ENCODE peak calls at places on chromosomes 12 and 14, in seven cellular contexts. One of them, this sample, is unnamed.

GRCh38 chr14:78982551-78982950 is 812.4 kb downstream of the NRXN3 start:
- DNase-seq in HCT116: no peak
- DNase-seq in HepG2: no peak
- DNase-seq in SK-N-SH: no peak
- DNase-seq in GM12878: no peak
- DNase-seq in H1: no peak
- DNase-seq in K562: no peak
- DNase-seq in this sample: no peak

GRCh38 chr12:50186667-50187066 is 19.5 kb upstream of the CERS5 start:
- DNase-seq in HepG2: no peak
- DNase-seq in GM12878: no peak
- DNase-seq in HCT116: no peak
- DNase-seq in SK-N-SH: no peak
- DNase-seq in K562: no peak
- DNase-seq in H1: no peak
- DNase-seq in this sample: no peak

GRCh38 chr14:56131004-56131864 is 13.0 kb downstream of the PELI2 start:
- DNase-seq in HCT116: no peak
- DNase-seq in H1: no peak
- DNase-seq in HepG2: no peak
- DNase-seq in K562: no peak
- DNase-seq in SK-N-SH: no peak
- DNase-seq in GM12878: no peak
- DNase-seq in this sample: no peak

GRCh38 chr12:131327521-131328488 is 374.1 kb downstream of the ADGRD1 start:
- DNase-seq in GM12878: no peak
- DNase-seq in H1: no peak
- DNase-seq in HCT116: no peak
- DNase-seq in HepG2: no peak
- DNase-seq in SK-N-SH: peak
- DNase-seq in K562: no peak
- DNase-seq in this sample: no peak

GRCh38 chr12:116690016-116690709 is 47.7 kb downstream of the SPRING1 start:
- DNase-seq in SK-N-SH: peak
- DNase-seq in HCT116: no peak
- DNase-seq in K562: no peak
- DNase-seq in H1: no peak
- DNase-seq in HepG2: no peak
- DNase-seq in GM12878: no peak
- DNase-seq in this sample: no peak

GRCh38 chr12:12461281-12461922 is 101.3 kb downstream of the DUSP16 start:
- DNase-seq in HCT116: no peak
- DNase-seq in SK-N-SH: no peak
- DNase-seq in GM12878: no peak
- DNase-seq in HepG2: no peak
- DNase-seq in K562: no peak
- DNase-seq in H1: no peak
- DNase-seq in this sample: no peak

GRCh38 chr12:98738002-98738401 is 92.9 kb downstream of the APAF1 start:
- DNase-seq in K562: no peak
- DNase-seq in HCT116: no peak
- DNase-seq in H1: no peak
- DNase-seq in SK-N-SH: no peak
- DNase-seq in HepG2: no peak
- DNase-seq in GM12878: no peak
- DNase-seq in this sample: no peak

GRCh38 chr12:117188961-117189724 is 1.1 kb downstream of the FBXO21 start:
- DNase-seq in K562: no peak
- DNase-seq in HCT116: no peak
- DNase-seq in SK-N-SH: no peak
- DNase-seq in H1: no peak
- DNase-seq in GM12878: no peak
- DNase-seq in HepG2: no peak
- DNase-seq in this sample: no peak

GRCh38 chr12:106171117-106171750 is 32.5 kb upstream of the NUAK1 start:
- DNase-seq in H1: no peak
- DNase-seq in GM12878: no peak
- DNase-seq in SK-N-SH: no peak
- DNase-seq in HepG2: no peak
- DNase-seq in K562: no peak
- DNase-seq in HCT116: no peak
- DNase-seq in this sample: no peak

GRCh38 chr12:97748298-97748697 is 285.7 kb downstream of the RMST start:
- DNase-seq in GM12878: no peak
- DNase-seq in H1: no peak
- DNase-seq in K562: no peak
- DNase-seq in HCT116: no peak
- DNase-seq in HepG2: no peak
- DNase-seq in SK-N-SH: no peak
- DNase-seq in this sample: no peak

GRCh38 chr14:95424533-95424932 is 91.9 kb downstream of the SYNE3 start:
- DNase-seq in K562: no peak
- DNase-seq in HepG2: no peak
- DNase-seq in H1: no peak
- DNase-seq in HCT116: no peak
- DNase-seq in SK-N-SH: no peak
- DNase-seq in GM12878: no peak
- DNase-seq in this sample: no peak

GRCh38 chr14:104171948-104172347 is 33.6 kb downstream of the KIF26A start:
- DNase-seq in K562: no peak
- DNase-seq in HCT116: no peak
- DNase-seq in SK-N-SH: no peak
- DNase-seq in HepG2: no peak
- DNase-seq in H1: no peak
- DNase-seq in GM12878: no peak
- DNase-seq in this sample: no peak

GRCh38 chr14:22973217-22974032 is 8.9 kb downstream of the AJUBA start:
- DNase-seq in HCT116: no peak
- DNase-seq in H1: no peak
- DNase-seq in SK-N-SH: peak
- DNase-seq in HepG2: peak
- DNase-seq in K562: peak
- DNase-seq in GM12878: no peak
- DNase-seq in this sample: peak

GRCh38 chr12:2183556-2184541 is 131.1 kb downstream of the CACNA1C start:
- DNase-seq in K562: no peak
- DNase-seq in HCT116: no peak
- DNase-seq in SK-N-SH: peak
- DNase-seq in H1: no peak
- DNase-seq in GM12878: no peak
- DNase-seq in HepG2: peak
- DNase-seq in this sample: no peak

GRCh38 chr12:66149702-66150398 is 19.3 kb upstream of the LLPH start:
- DNase-seq in GM12878: no peak
- DNase-seq in SK-N-SH: no peak
- DNase-seq in H1: no peak
- DNase-seq in K562: peak
- DNase-seq in HCT116: no peak
- DNase-seq in HepG2: no peak
- DNase-seq in this sample: peak

GRCh38 chr12:66141299-66141698 is 10.7 kb upstream of the LLPH start:
- DNase-seq in SK-N-SH: no peak
- DNase-seq in H1: no peak
- DNase-seq in GM12878: no peak
- DNase-seq in HepG2: no peak
- DNase-seq in HCT116: no peak
- DNase-seq in K562: no peak
- DNase-seq in this sample: no peak

GRCh38 chr12:66140726-66141125 is 10.2 kb upstream of the LLPH start:
- DNase-seq in H1: no peak
- DNase-seq in HCT116: no peak
- DNase-seq in HepG2: no peak
- DNase-seq in K562: no peak
- DNase-seq in SK-N-SH: no peak
- DNase-seq in GM12878: no peak
- DNase-seq in this sample: no peak

GRCh38 chr12:66143868-66144267 is 13.3 kb upstream of the LLPH start:
- DNase-seq in H1: no peak
- DNase-seq in K562: no peak
- DNase-seq in HCT116: no peak
- DNase-seq in SK-N-SH: no peak
- DNase-seq in GM12878: no peak
- DNase-seq in HepG2: no peak
- DNase-seq in this sample: no peak

DNA sequence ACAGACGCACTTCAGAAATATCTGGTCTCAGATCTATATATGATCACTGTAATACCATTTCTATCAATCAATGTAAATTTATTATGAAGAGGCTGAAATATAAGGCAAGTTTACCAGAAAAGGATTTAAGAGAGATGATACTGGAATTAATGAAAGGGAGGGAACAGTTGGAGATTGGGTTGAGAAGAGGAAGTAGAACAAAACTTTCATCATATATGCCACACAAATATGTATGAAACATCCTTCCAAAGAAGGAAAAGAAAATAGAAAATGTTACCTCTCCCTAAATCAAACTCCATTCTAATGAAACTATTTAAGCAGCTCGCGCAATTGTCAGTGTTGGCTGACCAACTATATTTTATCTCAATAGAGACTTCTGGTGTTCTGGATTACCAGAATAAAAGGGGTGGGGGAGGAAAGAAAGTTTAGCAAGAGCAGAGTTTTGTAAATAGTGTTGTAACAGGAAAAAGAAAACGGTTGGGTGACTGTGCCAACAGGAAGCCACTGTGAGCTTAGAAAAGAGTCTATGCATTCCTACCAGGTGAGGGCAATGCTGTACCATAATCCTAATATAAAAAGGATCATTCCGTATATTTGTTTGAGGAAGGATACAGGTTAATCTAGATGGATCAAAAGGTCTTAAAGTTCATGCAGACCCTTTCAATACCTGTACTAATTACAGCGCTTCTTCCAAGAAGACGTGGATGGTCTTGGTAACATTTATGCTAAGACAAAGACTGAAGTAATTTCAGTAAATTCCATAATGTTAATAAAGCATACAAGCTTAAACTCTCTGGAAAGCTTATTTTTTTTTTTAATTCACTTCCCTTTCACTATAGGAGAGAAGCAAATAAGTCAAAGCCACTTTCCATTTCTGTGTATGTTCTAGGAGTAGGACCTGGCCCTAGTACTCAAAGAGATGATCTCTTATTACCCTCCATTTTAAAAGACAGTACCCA is 14.5 kb upstream of the LLPH start:
- DNase-seq in HCT116: peak
- DNase-seq in K562: peak
- DNase-seq in H1: no peak
- DNase-seq in GM12878: no peak
- DNase-seq in HepG2: peak
- DNase-seq in SK-N-SH: peak
- DNase-seq in this sample: peak
- TF ChIP-seq JUND in HCT116: no peak
- TF ChIP-seq JUND in K562: no peak
- TF ChIP-seq JUND in H1: no peak
- TF ChIP-seq JUND in GM12878: no peak
- TF ChIP-seq JUND in HepG2: no peak
- TF ChIP-seq JUND in SK-N-SH: no peak
- TF ChIP-seq JUND in this sample: no peak

GRCh38 chr12:5013206-5013830 is 30.4 kb upstream of the KCNA5 start:
- DNase-seq in HCT116: no peak
- DNase-seq in GM12878: no peak
- DNase-seq in HepG2: no peak
- DNase-seq in K562: no peak
- DNase-seq in SK-N-SH: no peak
- DNase-seq in H1: no peak
- DNase-seq in this sample: no peak
- TF ChIP-seq JUND in HCT116: no peak
- TF ChIP-seq JUND in GM12878: no peak
- TF ChIP-seq JUND in HepG2: no peak
- TF ChIP-seq JUND in K562: no peak
- TF ChIP-seq JUND in SK-N-SH: no peak
- TF ChIP-seq JUND in H1: no peak
- TF ChIP-seq JUND in this sample: no peak

GRCh38 chr14:102630405-102630804 is 38.0 kb downstream of the RCOR1 start:
- DNase-seq in GM12878: no peak
- DNase-seq in HepG2: no peak
- DNase-seq in K562: no peak
- DNase-seq in HCT116: no peak
- DNase-seq in SK-N-SH: no peak
- DNase-seq in H1: no peak
- DNase-seq in this sample: no peak

GRCh38 chr14:102625564-102626296 is 33.3 kb downstream of the RCOR1 start:
- DNase-seq in K562: no peak
- DNase-seq in HepG2: no peak
- DNase-seq in GM12878: no peak
- DNase-seq in SK-N-SH: no peak
- DNase-seq in H1: no peak
- DNase-seq in HCT116: no peak
- DNase-seq in this sample: no peak

GRCh38 chr14:102626530-102626929 is 34.1 kb downstream of the RCOR1 start:
- DNase-seq in GM12878: no peak
- DNase-seq in HepG2: no peak
- DNase-seq in K562: no peak
- DNase-seq in H1: no peak
- DNase-seq in SK-N-SH: no peak
- DNase-seq in HCT116: no peak
- DNase-seq in this sample: no peak

GRCh38 chr14:102629700-102630365 is 37.4 kb downstream of the RCOR1 start:
- DNase-seq in HepG2: no peak
- DNase-seq in K562: no peak
- DNase-seq in H1: no peak
- DNase-seq in GM12878: no peak
- DNase-seq in SK-N-SH: no peak
- DNase-seq in HCT116: no peak
- DNase-seq in this sample: no peak

GRCh38 chr14:102629011-102629444 is 36.6 kb downstream of the RCOR1 start:
- DNase-seq in GM12878: no peak
- DNase-seq in SK-N-SH: no peak
- DNase-seq in K562: peak
- DNase-seq in HepG2: no peak
- DNase-seq in H1: no peak
- DNase-seq in HCT116: no peak
- DNase-seq in this sample: no peak
- TF ChIP-seq JUND in GM12878: no peak
- TF ChIP-seq JUND in SK-N-SH: no peak
- TF ChIP-seq JUND in K562: no peak
- TF ChIP-seq JUND in HepG2: no peak
- TF ChIP-seq JUND in H1: no peak
- TF ChIP-seq JUND in HCT116: no peak
- TF ChIP-seq JUND in this sample: no peak

GRCh38 chr14:75487155-75487671 is 35.1 kb upstream of the BATF start:
- DNase-seq in H1: no peak
- DNase-seq in K562: no peak
- DNase-seq in GM12878: peak
- DNase-seq in HCT116: no peak
- DNase-seq in SK-N-SH: no peak
- DNase-seq in HepG2: no peak
- DNase-seq in this sample: no peak
- TF ChIP-seq JUND in H1: no peak
- TF ChIP-seq JUND in K562: no peak
- TF ChIP-seq JUND in GM12878: peak
- TF ChIP-seq JUND in HCT116: no peak
- TF ChIP-seq JUND in SK-N-SH: no peak
- TF ChIP-seq JUND in HepG2: no peak
- TF ChIP-seq JUND in this sample: no peak

This sample was measured in T47D.